ENCODE peak calls at places on chromosomes 7 and 10, in five cellular contexts. L is stimulated activated naive CD8-positive, alpha-beta T cell treated with anti-CD3 and anti-CD28 coated beads, Interleukin-15, amount 100 ng/mL, for 72 hours; C is EL; O is activated effector memory CD4-positive, alpha-beta T cell treated with Interleukin-2 at 50 U/mL for 16 hours; Q is neural progenitor cell. V is an unnamed sample.

GRCh38 chr7:91852263-91852741 is 28.2 kb downstream of the MTERF1 start:
- DNase-seq in L (no peak), C (peak), O (no peak), Q (peak), V (no peak)

GRCh38 chr10:133052076-133052475 is 35.6 kb upstream of the ADGRA1 start:
- DNase-seq in L (no peak), C (no peak), O (no peak), Q (no peak), V (no peak)

GRCh38 chr7:139675127-139676110 is 102.4 kb downstream of the HIPK2 start:
- DNase-seq in L (no peak), C (no peak), O (no peak), Q (no peak), V (no peak)

GRCh38 chr7:24756545-24756988 is 697 bp downstream of the GSDME start:
- DNase-seq in L (peak), C (no peak), O (no peak), Q (no peak), V (no peak)

GRCh38 chr10:126014309-126014708 is 117.9 kb downstream of the FANK1 start:
- DNase-seq in L (no peak), C (peak), O (no peak), Q (no peak), V (no peak)

GRCh38 chr7:30278386-30278785 is 6.0 kb upstream of the ZNRF2 start:
- DNase-seq in L (no peak), C (no peak), O (no peak), Q (no peak), V (no peak)

GRCh38 chr7:157483971-157484410 is 147.2 kb downstream of the DNAJB6 start:
- DNase-seq in L (no peak), C (no peak), O (no peak), Q (no peak), V (no peak)

GRCh38 chr7:128937647-128938523 is at the start of gene IRF5:
- DNase-seq in L (peak), C (peak), O (no peak), Q (peak), V (no peak)